ENCODE peak calls at places on chromosomes 16 and 17, in four cellular contexts. J is AG10803, O is Calu3, H is neural progenitor cell. W is an unnamed sample.

GRCh38 chr17:61397086-61397842 is 2.4 kb upstream of the TBX2 start:
- DNase-seq in J (no peak), O (no peak), H (peak; percentile 82), W (peak; percentile 77)

GRCh38 chr16:65532218-65532617 is 410.4 kb upstream of the CDH11 start:
- DNase-seq in J (no peak), O (no peak), H (peak; percentile 16), W (no peak)

GRCh38 chr17:28717578-28718316 is at the start of gene RAB34:
- DNase-seq in J (peak; percentile 88), O (peak; percentile 70), H (peak; percentile 99), W (peak; percentile 94)

GRCh38 chr17:18910326-18910725 is 41.6 kb upstream of the SLC5A10 start:
- DNase-seq in J (no peak), O (no peak), H (no peak), W (no peak)

GRCh38 chr17:28578246-28579195 is 1.8 kb upstream of the ALDOC start:
- DNase-seq in J (no peak), O (no peak), H (no peak), W (no peak)

GRCh38 chr17:43366809-43367587 is 31.8 kb upstream of the ARL4D start:
- DNase-seq in J (peak; percentile 62), O (no peak), H (no peak), W (no peak)

GRCh38 chr16:89584768-89585549 is 9.4 kb downstream of the CPNE7 start:
- DNase-seq in J (no peak), O (no peak), H (no peak), W (no peak)

GRCh38 chr17:75182319-75182568 is 515 bp downstream of the SUMO2 start:
- DNase-seq in J (no peak), O (no peak), H (no peak), W (no peak)

GRCh38 chr16:56450275-56450889 is 750 bp downstream of the NUDT21 start:
- DNase-seq in J (peak; percentile 15), O (no peak), H (peak; percentile 34), W (peak; percentile 18)

GRCh38 chr16:35142147-35142808 is 1682.9 kb downstream of the TP53TG3F start:
- DNase-seq in J (no peak), O (no peak), H (no peak), W (no peak)

GRCh38 chr17:3788200-3788599 is 12.8 kb downstream of the ITGAE start:
- DNase-seq in J (no peak), O (no peak), H (no peak), W (no peak)

GRCh38 chr16:85636234-85636812 is 23.2 kb downstream of the GSE1 start:
- DNase-seq in J (no peak), O (no peak), H (no peak), W (no peak)

GRCh38 chr16:75068075-75068474 is 48.5 kb downstream of the LDHD start:
- DNase-seq in J (no peak), O (no peak), H (no peak), W (no peak)

GRCh38 chr16:48081656-48082055 is 74.1 kb downstream of the ABCC12 start:
- DNase-seq in J (peak; percentile 89), O (no peak), H (no peak), W (no peak)

GRCh38 chr16:2609827-2610470 is 72.1 kb downstream of the PDPK1 start:
- DNase-seq in J (no peak), O (no peak), H (no peak), W (no peak)

GRCh38 chr16:49434733-49435132 is 61.1 kb downstream of the C16orf78 start:
- DNase-seq in J (no peak), O (no peak), H (no peak), W (no peak)

GRCh38 chr16:64866026-64866425 is 255.8 kb downstream of the CDH11 start:
- DNase-seq in J (peak; percentile 12), O (no peak), H (no peak), W (no peak)